ENCODE peak calls at places on chromosome 4, in six cellular contexts. V, N, Z, I, O and T are unnamed samples.

GRCh38 chr4:98937977-98938376 is 9.0 kb upstream of the EIF4E start:
- DNase-seq in V (no peak), N (no peak), Z (no peak), I (no peak), O (no peak), T (no peak)

GRCh38 chr4:101792056-101792575 is 1.6 kb downstream of the BANK1 start:
- DNase-seq in V (no peak), N (no peak), Z (no peak), I (no peak), O (no peak), T (no peak)

GRCh38 chr4:54840430-54840829 is 182.7 kb downstream of the KIT start:
- DNase-seq in V (no peak), N (no peak), Z (no peak), I (no peak), O (no peak), T (no peak)

GRCh38 chr4:54076673-54077072 is 12.3 kb upstream of the CHIC2 start:
- DNase-seq in V (no peak), N (no peak), Z (no peak), I (no peak), O (no peak), T (no peak)

GRCh38 chr4:15436515-15436914 is 8.7 kb downstream of the C1QTNF7 start:
- DNase-seq in V (no peak), N (peak; percentile 33), Z (peak; percentile 32), I (no peak), O (no peak), T (no peak)

GRCh38 chr4:127484101-127484500 is 148.7 kb upstream of the INTU start:
- DNase-seq in V (no peak), N (no peak), Z (no peak), I (no peak), O (no peak), T (no peak)

GRCh38 chr4:26803462-26803861 is 57.2 kb upstream of the STIM2 start:
- DNase-seq in V (no peak), N (no peak), Z (no peak), I (peak; percentile 20), O (no peak), T (no peak)

GRCh38 chr4:30714408-30715031 is 5.6 kb upstream of the PCDH7 start:
- DNase-seq in V (no peak), N (peak; percentile 48), Z (peak; percentile 24), I (peak; percentile 40), O (no peak), T (no peak)

GRCh38 chr4:159267940-159268327 is 165.1 kb downstream of the RAPGEF2 start:
- DNase-seq in V (no peak), N (no peak), Z (no peak), I (no peak), O (no peak), T (no peak)

GRCh38 chr4:89295415-89295927 is 12.1 kb downstream of the GPRIN3 start:
- DNase-seq in V (no peak), N (no peak), Z (no peak), I (no peak), O (no peak), T (no peak)

GRCh38 chr4:13700196-13701140 is 72.9 kb upstream of the BOD1L1 start:
- DNase-seq in V (no peak), N (peak; percentile 58), Z (no peak), I (no peak), O (no peak), T (no peak)

GRCh38 chr4:131427000-131427399 is 1722.1 kb upstream of the PCDH10 start:
- DNase-seq in V (no peak), N (no peak), Z (no peak), I (no peak), O (no peak), T (no peak)

GRCh38 chr4:21769404-21770147 is 179.0 kb downstream of the KCNIP4 start:
- DNase-seq in V (no peak), N (peak; percentile 72), Z (no peak), I (no peak), O (no peak), T (no peak)

GRCh38 chr4:120864969-120865368 is 57.6 kb downstream of the PRDM5 start:
- DNase-seq in V (no peak), N (no peak), Z (no peak), I (no peak), O (no peak), T (no peak)

GRCh38 chr4:93776386-93777080 is 52.0 kb upstream of the ATOH1 start:
- DNase-seq in V (no peak), N (peak; percentile 11), Z (no peak), I (no peak), O (no peak), T (no peak)

GRCh38 chr4:75542824-75543223 is 13.0 kb upstream of the ODAPH start:
- DNase-seq in V (no peak), N (peak; percentile 86), Z (no peak), I (no peak), O (no peak), T (no peak)

GRCh38 chr4:59848457-59848856 is 1351.7 kb upstream of the ADGRL3 start:
- DNase-seq in V (no peak), N (no peak), Z (no peak), I (peak; percentile 33), O (no peak), T (no peak)

GRCh38 chr4:2402941-2403340 is 15.5 kb downstream of the ZFYVE28 start:
- DNase-seq in V (no peak), N (no peak), Z (no peak), I (no peak), O (peak; percentile 44), T (no peak)

GRCh38 chr4:48315728-48316630 is 25.4 kb upstream of the SLAIN2 start:
- DNase-seq in V (no peak), N (peak; percentile 59), Z (no peak), I (peak; percentile 17), O (no peak), T (peak; percentile 16)

GRCh38 chr4:13170131-13170530 is 314.0 kb downstream of the RAB28 start:
- DNase-seq in V (no peak), N (no peak), Z (no peak), I (no peak), O (no peak), T (no peak)

GRCh38 chr4:170026253-170026991 is at the start of gene MFAP3L:
- DNase-seq in V (peak; percentile 85), N (peak; percentile 81), Z (peak; percentile 92), I (peak; percentile 89), O (peak; percentile 93), T (peak; percentile 87)

GRCh38 chr4:3880595-3881120 is 114.5 kb downstream of the ADRA2C start:
- DNase-seq in V (peak; percentile 69), N (peak; percentile 39), Z (peak; percentile 68), I (peak; percentile 73), O (peak; percentile 79), T (peak; percentile 46)

GRCh38 chr4:165325732-165326512 is 1.5 kb upstream of the MSMO1 start:
- DNase-seq in V (no peak), N (peak; percentile 87), Z (no peak), I (no peak), O (no peak), T (no peak)
- H3K4me3 ChIP-seq in V (no peak overlapping the region), N (peak overlapping the region; percentile 57), Z (peak overlapping the region; percentile 83), I (no peak overlapping the region), O (peak overlapping the region; percentile 92), T (peak overlapping the region; percentile 70)

DNA sequence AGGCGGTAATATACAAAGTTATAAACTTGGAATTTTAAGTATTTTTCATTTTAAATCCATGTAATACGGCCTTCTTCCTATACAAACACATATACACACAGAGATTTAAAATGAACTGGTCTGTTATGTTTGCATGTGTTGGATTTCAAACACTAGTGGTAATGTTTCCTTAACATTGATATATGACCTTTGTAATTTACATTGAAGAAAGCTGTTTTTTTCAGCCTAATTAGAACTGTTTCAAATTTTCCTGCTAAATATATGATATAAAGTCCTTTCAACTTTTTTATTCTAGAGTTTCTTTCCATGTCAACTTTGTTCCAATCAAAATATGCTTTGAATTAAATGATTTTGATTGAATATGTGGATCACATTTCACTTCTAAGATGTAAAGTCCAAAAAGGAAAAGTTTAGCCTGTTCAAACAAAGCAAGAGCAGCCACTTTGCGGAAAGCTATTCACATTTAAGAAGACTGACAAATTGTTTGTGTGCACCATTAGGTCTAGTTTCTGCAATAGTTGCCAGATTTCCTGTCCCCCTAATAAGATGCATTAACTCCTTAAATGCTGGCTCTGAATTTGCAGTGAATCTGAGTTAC is 226.0 kb upstream of the MAB21L2 start:
- DNase-seq in V (no peak), N (no peak), Z (no peak), I (no peak), O (no peak), T (no peak)
- H3K36me3 ChIP-seq in V (no peaks in the 10 kb centered on the region), N (no peaks in the 10 kb centered on the region), Z (no peaks in the 10 kb centered on the region), I (no peaks in the 10 kb centered on the region), O (no peaks in the 10 kb centered on the region), T (no peaks in the 10 kb centered on the region)

GRCh38 chr4:80199004-80199579 is 1.8 kb downstream of the PRDM8 start:
- DNase-seq in V (no peak), N (no peak), Z (no peak), I (no peak), O (no peak), T (no peak)

GRCh38 chr4:80195441-80196139 is 1.7 kb upstream of the PRDM8 start:
- DNase-seq in V (no peak), N (no peak), Z (no peak), I (no peak), O (no peak), T (no peak)

GRCh38 chr4:80196259-80197131 is 808 bp upstream of the PRDM8 start:
- DNase-seq in V (no peak), N (no peak), Z (no peak), I (no peak), O (no peak), T (no peak)

GRCh38 chr4:80197601-80198444 is 520 bp downstream of the PRDM8 start:
- DNase-seq in V (no peak), N (no peak), Z (no peak), I (no peak), O (no peak), T (no peak)

GRCh38 chr4:80197132-80197573 is at the start of gene PRDM8:
- DNase-seq in V (no peak), N (no peak), Z (no peak), I (no peak), O (no peak), T (no peak)
- H3K4me3 ChIP-seq in V (no peak within 1 kb of the TSS), N (peak within 1 kb of the TSS; percentile 45), Z (peak within 1 kb of the TSS; percentile 29), I (peak within 1 kb of the TSS; percentile 57), O (peak within 1 kb of the TSS; percentile 56), T (peak within 1 kb of the TSS; percentile 35)

GRCh38 chr4:76995776-76996175 is 46.2 kb downstream of the SEPTIN11 start:
- DNase-seq in V (no peak), N (no peak), Z (no peak), I (no peak), O (no peak), T (no peak)

GRCh38 chr4:76998251-76998901 is 48.8 kb downstream of the SEPTIN11 start:
- DNase-seq in V (no peak), N (peak; percentile 54), Z (peak; percentile 32), I (no peak), O (no peak), T (no peak)

GRCh38 chr4:76993787-76994641 is 44.5 kb downstream of the SEPTIN11 start:
- DNase-seq in V (no peak), N (no peak), Z (peak; percentile 40), I (no peak), O (peak; percentile 64), T (peak; percentile 84)

GRCh38 chr4:76996445-76996844 is 46.9 kb downstream of the SEPTIN11 start:
- DNase-seq in V (no peak), N (no peak), Z (no peak), I (no peak), O (no peak), T (no peak)

DNA sequence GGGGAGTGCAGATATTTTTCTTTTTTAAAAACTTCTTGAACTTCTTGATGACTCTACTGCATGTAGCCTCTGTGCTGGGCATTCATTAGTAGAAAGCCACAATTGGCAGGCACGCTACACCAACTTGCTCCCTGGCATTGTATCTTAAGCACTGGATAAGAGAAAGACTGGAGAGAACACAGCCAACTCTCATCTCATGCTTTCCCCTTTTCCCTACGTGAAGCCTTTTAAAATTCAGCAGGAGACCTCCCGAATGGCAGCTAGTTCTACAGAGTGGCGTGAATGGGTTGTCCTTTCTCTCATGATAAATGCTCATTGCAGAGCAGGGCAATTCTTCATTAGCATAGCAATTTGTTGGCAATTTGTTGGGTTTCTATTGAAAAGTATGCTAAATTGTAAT is 47.9 kb downstream of the SEPTIN11 start:
- DNase-seq in V (no peak), N (no peak), Z (peak; percentile 26), I (no peak), O (no peak), T (no peak)
- H3K36me3 ChIP-seq in V (peaks cover 4% of the 10 kb centered on the region), N (peaks cover 42% of the 10 kb centered on the region), Z (peaks cover 6% of the 10 kb centered on the region), I (peaks cover 65% of the 10 kb centered on the region), O (peaks cover 5% of the 10 kb centered on the region), T (no peaks in the 10 kb centered on the region)